ENCODE peak calls at places on chromosomes 16 and 17, in five cellular contexts. L is H1, J is IMR-90, M is mesenchymal stem cell, W is neuronal stem cell. N is an unnamed sample. For H3K9me3, the result is how much of the 10 kb centered on the place peaks cover.

GRCh38 chr16:84514874-84515835 is 10.7 kb upstream of the MEAK7 start:
- DNase-seq in L (no peak), J (no peak), M (no peak), W (no peak), N (peak)

GRCh38 chr16:77574867-77575619 is 140.2 kb upstream of the ADAMTS18 start:
- DNase-seq in L (no peak), J (no peak), M (peak), W (no peak), N (no peak)

GRCh38 chr17:20009052-20009301 is 182 bp upstream of the SPECC1 start:
- DNase-seq in L (no peak), J (no peak), M (no peak), W (no peak), N (no peak)

GRCh38 chr17:72030067-72030899 is 90.5 kb upstream of the SOX9 start:
- DNase-seq in L (peak), J (peak), M (peak), W (peak), N (no peak)

GRCh38 chr17:17722906-17723353 is 41.7 kb downstream of the RAI1 start:
- DNase-seq in L (no peak), J (no peak), M (no peak), W (no peak), N (no peak)

GRCh38 chr16:25855818-25856217 is 164.1 kb downstream of the HS3ST4 start:
- DNase-seq in L (no peak), J (no peak), M (no peak), W (no peak), N (no peak)

GRCh38 chr17:44589316-44590071 is 32.2 kb downstream of the FZD2 start:
- DNase-seq in L (no peak), J (peak), M (peak), W (no peak), N (no peak)

GRCh38 chr17:14245002-14245401 is 8.3 kb upstream of the CDRT15 start:
- DNase-seq in L (no peak), J (no peak), M (no peak), W (peak), N (no peak)

GRCh38 chr16:79623076-79623475 is 22.5 kb upstream of the MAF start:
- DNase-seq in L (no peak), J (no peak), M (no peak), W (no peak), N (no peak)

GRCh38 chr16:22838681-22839080 is 24.7 kb downstream of the HS3ST2 start:
- DNase-seq in L (no peak), J (no peak), M (no peak), W (no peak), N (no peak)

GRCh38 chr16:62909597-62909996 is 873.4 kb upstream of the CDH8 start:
- DNase-seq in L (no peak), J (no peak), M (no peak), W (no peak), N (no peak)

GRCh38 chr16:10039220-10040096 is 142.8 kb downstream of the GRIN2A start:
- DNase-seq in L (no peak), J (no peak), M (peak), W (peak), N (peak)

GRCh38 chr17:65278050-65278819 is 141.1 kb downstream of the RGS9 start:
- DNase-seq in L (no peak), J (peak), M (peak), W (peak), N (peak)
- H3K4me3 ChIP-seq in L (no peak), J (no peak), M (peak), W (no peak), N (no peak)

DNA sequence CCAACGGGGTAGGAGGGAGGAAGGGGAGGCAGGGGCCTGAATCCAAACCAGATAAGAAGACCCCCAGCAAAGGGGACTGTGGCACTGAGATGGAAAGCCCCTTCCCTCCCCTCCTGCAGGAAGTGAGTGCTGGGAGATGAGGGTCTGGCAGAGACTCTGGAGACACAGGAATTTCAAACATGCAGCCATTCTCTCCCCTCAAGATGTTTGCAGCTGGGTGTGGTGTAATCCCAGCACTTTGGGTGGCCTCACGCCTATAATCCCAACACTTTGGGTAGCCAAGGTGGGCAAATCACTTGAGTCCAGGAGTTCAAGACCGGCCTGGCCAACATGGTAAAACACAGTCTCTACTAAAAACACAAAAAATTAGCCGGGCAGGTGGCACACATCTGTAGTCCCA is 33.9 kb upstream of the FAAP100 start:
- DNase-seq in L (no peak), J (no peak), M (no peak), W (no peak), N (no peak)
- H3K9me3 ChIP-seq in L (under half), J (under half), M (under half), W (under half), N (under half)

GRCh38 chr17:59707971-59708425 is 544 bp downstream of the VMP1 start:
- DNase-seq in L (no peak), J (no peak), M (no peak), W (peak), N (no peak)
- H2BK5ac ChIP-seq in L (peak), J (peak), M (no peak), W (no peak), N (peak)

GRCh38 chr16:31143036-31143888 is 6.6 kb downstream of the PRSS36 start:
- DNase-seq in L (no peak), J (no peak), M (no peak), W (no peak), N (no peak)
- H3K4me3 ChIP-seq in L (no peak), J (peak), M (peak), W (no peak), N (no peak)

GRCh38 chr17:79281803-79282202 is 207.2 kb downstream of the ENGASE start:
- DNase-seq in L (no peak), J (no peak), M (no peak), W (no peak), N (no peak)

GRCh38 chr17:79280010-79280409 is 205.4 kb downstream of the ENGASE start:
- DNase-seq in L (no peak), J (no peak), M (no peak), W (no peak), N (no peak)

GRCh38 chr17:79279320-79279719 is 204.7 kb downstream of the ENGASE start:
- DNase-seq in L (no peak), J (no peak), M (no peak), W (no peak), N (no peak)

GRCh38 chr17:79282294-79282693 is 207.7 kb downstream of the ENGASE start:
- DNase-seq in L (no peak), J (no peak), M (no peak), W (no peak), N (no peak)

DNA sequence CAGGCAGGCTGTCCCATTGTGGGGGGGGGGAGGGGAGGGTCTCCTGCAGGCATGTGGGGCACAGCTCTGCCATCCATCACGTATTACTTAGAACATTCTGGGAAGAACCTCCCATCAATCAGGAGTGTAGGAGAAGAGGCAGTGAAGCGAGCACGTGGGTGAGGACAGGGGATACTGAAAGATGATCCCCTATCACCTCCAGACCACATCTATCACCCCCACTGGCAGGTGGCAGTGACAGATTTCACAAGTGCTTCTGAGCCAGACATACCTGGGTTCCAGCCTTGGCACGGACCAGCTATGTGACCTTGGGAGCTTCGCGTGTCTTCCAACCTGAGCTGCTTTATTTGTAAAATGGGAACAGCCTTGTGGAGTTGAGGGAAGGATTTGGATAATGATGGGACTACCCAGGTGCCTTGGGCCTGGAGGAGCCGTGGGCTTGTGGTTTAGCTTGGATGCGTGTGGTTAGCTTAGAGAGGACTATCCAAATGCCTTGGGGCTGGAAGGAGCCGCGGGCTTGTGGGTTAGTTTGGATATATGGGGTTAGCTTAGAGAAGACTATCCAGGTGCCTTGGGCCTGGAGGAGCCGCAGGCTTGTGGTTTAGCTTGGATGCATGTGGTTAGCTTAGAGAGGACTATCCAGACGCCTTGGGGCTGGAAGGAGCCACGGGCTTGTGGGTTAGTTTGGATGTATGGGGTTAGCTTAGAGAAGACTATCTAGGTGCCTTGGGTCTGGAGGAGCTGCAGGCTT is 206.4 kb downstream of the ENGASE start:
- DNase-seq in L (no peak), J (no peak), M (no peak), W (no peak), N (no peak)
- H3K9me3 ChIP-seq in L (under half), J (under half), M (under half), W (under half), N (under half)

GRCh38 chr17:4064366-4064765 is 78.5 kb downstream of the ZZEF1 start:
- DNase-seq in L (no peak), J (no peak), M (no peak), W (no peak), N (no peak)
- H2BK5ac ChIP-seq in L (no peak), J (no peak), M (no peak), W (no peak), N (no peak)

DNA sequence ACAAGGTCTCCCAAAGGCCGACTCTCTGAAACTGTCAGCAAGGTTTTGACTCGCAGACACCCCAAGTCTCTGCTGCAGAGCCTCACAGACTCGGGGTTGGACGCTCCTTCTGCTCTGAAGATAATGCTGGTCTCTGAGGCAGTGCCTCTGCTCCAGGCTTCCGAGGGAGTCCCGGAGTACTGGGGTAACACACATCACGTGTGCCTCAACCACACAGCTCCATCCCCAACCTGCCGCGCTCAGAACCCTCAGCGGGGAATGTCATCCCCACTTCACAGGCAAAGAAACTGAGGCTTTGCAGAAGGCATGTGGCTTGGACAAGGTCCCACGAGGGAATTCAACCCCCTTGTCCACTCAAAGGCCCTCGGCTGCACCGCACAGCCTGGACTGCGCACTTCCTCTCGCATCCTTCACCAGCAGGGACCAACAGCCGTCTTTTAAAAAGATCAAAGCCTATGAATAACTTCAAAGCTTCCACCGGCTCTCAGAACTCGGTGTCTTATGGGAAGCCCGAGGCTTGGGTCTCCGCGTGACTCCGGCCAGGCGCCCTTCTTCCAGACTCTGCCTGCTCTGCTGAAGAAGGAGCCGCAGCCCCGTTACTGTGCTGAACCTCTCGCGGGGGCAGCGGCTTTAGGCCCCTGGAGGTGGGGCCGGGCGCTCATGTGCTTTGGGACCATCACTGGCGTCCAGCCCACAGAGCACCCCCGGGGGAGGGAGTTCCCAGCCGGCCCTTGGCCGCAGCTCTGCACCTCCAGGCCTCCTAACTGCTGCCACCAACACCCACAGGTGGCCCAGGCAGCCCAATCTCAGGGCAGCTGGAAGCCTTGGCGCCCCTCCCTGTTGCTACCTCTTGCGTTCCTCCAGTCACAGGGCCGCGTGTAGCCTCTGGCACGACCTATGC is 2.2 kb downstream of the TMEM204 start:
- DNase-seq in L (no peak), J (no peak), M (no peak), W (no peak), N (no peak)
- H3K4me3 ChIP-seq in L (no peak), J (peak), M (peak), W (no peak), N (no peak)

GRCh38 chr16:35181422-35182030 is 1722.1 kb downstream of the TP53TG3F start:
- DNase-seq in L (no peak), J (no peak), M (no peak), W (no peak), N (no peak)
- H3K9me3 ChIP-seq in L (half or more), J (under half), M (under half), W (half or more), N (half or more)